ENCODE peak calls at places on chromosome 20, in ten cellular contexts. B is ovary, H is A549, V is NB4, N is sigmoid colon, L is body of pancreas, K is transverse colon, T is GM12892, Y is stomach, X is spleen. S is an unnamed sample.

GRCh38 chr20:39145921-39146320 is 183.8 kb downstream of the DHX35 start:
- DNase-seq in B (no peak), H (no peak), V (no peak), N (no peak), L (no peak), K (no peak), T (no peak), Y (no peak), X (no peak), S (no peak)

GRCh38 chr20:46118481-46119020 is 437 bp downstream of the CD40 start:
- DNase-seq in B (peak), H (no peak), V (no peak), N (peak), L (peak), K (peak), T (no peak), Y (peak), X (peak), S (no peak)

GRCh38 chr20:53262294-53262840 is 290.2 kb downstream of the TSHZ2 start:
- DNase-seq in B (no peak), H (no peak), V (no peak), N (no peak), L (no peak), K (no peak), T (no peak), Y (no peak), X (no peak), S (no peak)

GRCh38 chr20:57374931-57375651 is 16.1 kb upstream of the RBM38 start:
- DNase-seq in B (no peak), H (no peak), V (peak), N (peak), L (no peak), K (peak), T (no peak), Y (no peak), X (peak), S (no peak)

GRCh38 chr20:45306431-45306982 is at the start of gene RBPJL:
- DNase-seq in B (no peak), H (no peak), V (peak), N (no peak), L (peak), K (no peak), T (peak), Y (no peak), X (peak), S (no peak)

GRCh38 chr20:5950271-5951031 is at the start of the genes MCM8 and TRMT6:
- DNase-seq in B (peak), H (peak), V (peak), N (peak), L (peak), K (peak), T (peak), Y (peak), X (peak), S (peak)

GRCh38 chr20:8647868-8648495 is 420.9 kb upstream of the PLCB4 start:
- DNase-seq in B (peak), H (no peak), V (peak), N (peak), L (peak), K (peak), T (no peak), Y (no peak), X (no peak), S (no peak)

GRCh38 chr20:23666698-23667097 is 22.1 kb downstream of the CST4 start:
- DNase-seq in B (no peak), H (no peak), V (no peak), N (no peak), L (no peak), K (no peak), T (no peak), Y (no peak), X (no peak), S (no peak)

GRCh38 chr20:12847862-12848261 is 160.9 kb upstream of the SPTLC3 start:
- DNase-seq in B (no peak), H (no peak), V (peak), N (no peak), L (no peak), K (no peak), T (no peak), Y (no peak), X (no peak), S (no peak)

GRCh38 chr20:57342829-57343228 is 8.2 kb upstream of the RAE1 start:
- DNase-seq in B (no peak), H (no peak), V (no peak), N (no peak), L (no peak), K (no peak), T (no peak), Y (no peak), X (no peak), S (no peak)

GRCh38 chr20:59014680-59015389 is 4.4 kb upstream of the TUBB1 start:
- DNase-seq in B (no peak), H (no peak), V (no peak), N (peak), L (no peak), K (no peak), T (no peak), Y (no peak), X (peak), S (no peak)

GRCh38 chr20:18692453-18692852 is 104.6 kb downstream of the DTD1 start:
- DNase-seq in B (no peak), H (no peak), V (no peak), N (no peak), L (no peak), K (no peak), T (no peak), Y (no peak), X (no peak), S (no peak)

GRCh38 chr20:41029150-41029872 is 689 bp downstream of the TOP1 start:
- DNase-seq in B (peak), H (peak), V (peak), N (peak), L (peak), K (peak), T (peak), Y (no peak), X (peak), S (no peak)

GRCh38 chr20:325889-326644 is 715 bp downstream of the SOX12 start:
- DNase-seq in B (peak), H (peak), V (peak), N (peak), L (peak), K (peak), T (peak), Y (peak), X (peak), S (no peak)

GRCh38 chr20:23225407-23226060 is 125.1 kb upstream of the NXT1 start:
- DNase-seq in B (peak), H (peak), V (peak), N (peak), L (peak), K (peak), T (no peak), Y (peak), X (no peak), S (no peak)

GRCh38 chr20:14860410-14860814 is 523.0 kb upstream of the FLRT3 start:
- DNase-seq in B (no peak), H (peak), V (no peak), N (no peak), L (no peak), K (no peak), T (no peak), Y (no peak), X (no peak), S (no peak)

GRCh38 chr20:48596499-48596898 is 231.3 kb downstream of the PREX1 start:
- DNase-seq in B (no peak), H (no peak), V (no peak), N (peak), L (no peak), K (no peak), T (no peak), Y (no peak), X (no peak), S (no peak)

GRCh38 chr20:62238569-62239277 is 402 bp downstream of the OSBPL2 start:
- DNase-seq in B (no peak), H (no peak), V (no peak), N (no peak), L (peak), K (peak), T (no peak), Y (peak), X (no peak), S (peak)
- TF ChIP-seq POLR2A in B (no peak), H (no peak), V (no peak), N (no peak), L (peak), K (peak), T (no peak), Y (no peak), X (no peak), S (no peak)

DNA sequence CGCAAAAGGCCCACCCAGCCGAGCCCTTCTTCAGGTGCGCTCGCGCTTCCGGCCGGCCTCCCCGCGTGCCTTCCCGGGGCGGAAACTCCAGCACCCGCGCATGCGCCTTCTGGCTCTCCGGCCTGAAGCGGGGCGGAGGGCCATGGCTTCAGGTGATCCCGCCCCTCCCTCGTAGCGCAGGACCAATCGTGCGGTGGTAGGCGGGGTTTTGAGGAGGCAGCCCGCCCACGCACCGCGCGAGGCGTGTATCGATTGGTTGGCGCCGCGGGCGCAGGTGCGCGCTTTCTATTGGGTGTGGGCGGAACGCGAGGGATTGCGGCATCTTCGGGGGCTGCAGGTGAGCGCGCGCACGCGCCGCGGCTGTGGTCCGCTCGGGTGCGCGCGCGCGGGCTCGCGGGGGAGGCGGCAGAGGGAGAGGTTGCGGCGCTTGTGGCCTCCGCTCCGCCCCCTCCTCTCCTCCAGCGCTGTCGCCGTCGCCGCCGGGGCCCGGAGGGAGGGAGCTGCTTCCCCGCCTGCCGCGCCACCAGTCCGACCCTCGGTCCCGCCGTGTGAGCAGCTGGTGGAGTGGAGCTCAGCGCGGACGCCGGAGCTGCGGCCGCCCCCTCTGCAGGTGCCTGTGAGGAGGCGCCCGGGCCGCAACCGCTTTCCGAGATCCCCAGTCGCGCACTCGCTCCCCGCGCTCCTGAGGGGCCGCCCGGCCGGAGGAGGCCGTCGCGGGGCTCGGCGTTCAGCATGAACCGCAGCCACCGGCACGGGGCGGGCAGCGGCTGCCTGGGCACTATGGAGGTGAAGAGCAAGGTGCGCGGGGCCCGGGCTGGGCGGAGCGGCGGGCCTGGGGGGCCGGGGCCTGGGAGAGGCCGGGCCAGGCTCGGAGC is at the start of gene PARD6B:
- DNase-seq in B (peak), H (peak), V (peak), N (peak), L (peak), K (peak), T (peak), Y (peak), X (peak), S (peak)
- TF ChIP-seq POLR2A in B (peak), H (peak), V (no peak), N (no peak), L (peak), K (peak), T (peak), Y (no peak), X (no peak), S (no peak)

GRCh38 chr20:10672579-10673127 is 1.1 kb downstream of the JAG1 start:
- DNase-seq in B (peak), H (no peak), V (peak), N (peak), L (peak), K (peak), T (peak), Y (peak), X (peak), S (peak)

GRCh38 chr20:10673176-10673830 is 496 bp downstream of the JAG1 start:
- DNase-seq in B (peak), H (no peak), V (peak), N (peak), L (peak), K (peak), T (peak), Y (peak), X (peak), S (peak)

GRCh38 chr20:10670521-10671220 is 3.1 kb downstream of the JAG1 start:
- DNase-seq in B (no peak), H (no peak), V (peak), N (no peak), L (no peak), K (no peak), T (peak), Y (no peak), X (no peak), S (no peak)

GRCh38 chr20:10671221-10671849 is 2.5 kb downstream of the JAG1 start:
- DNase-seq in B (peak), H (peak), V (peak), N (peak), L (peak), K (peak), T (peak), Y (peak), X (peak), S (peak)

DNA sequence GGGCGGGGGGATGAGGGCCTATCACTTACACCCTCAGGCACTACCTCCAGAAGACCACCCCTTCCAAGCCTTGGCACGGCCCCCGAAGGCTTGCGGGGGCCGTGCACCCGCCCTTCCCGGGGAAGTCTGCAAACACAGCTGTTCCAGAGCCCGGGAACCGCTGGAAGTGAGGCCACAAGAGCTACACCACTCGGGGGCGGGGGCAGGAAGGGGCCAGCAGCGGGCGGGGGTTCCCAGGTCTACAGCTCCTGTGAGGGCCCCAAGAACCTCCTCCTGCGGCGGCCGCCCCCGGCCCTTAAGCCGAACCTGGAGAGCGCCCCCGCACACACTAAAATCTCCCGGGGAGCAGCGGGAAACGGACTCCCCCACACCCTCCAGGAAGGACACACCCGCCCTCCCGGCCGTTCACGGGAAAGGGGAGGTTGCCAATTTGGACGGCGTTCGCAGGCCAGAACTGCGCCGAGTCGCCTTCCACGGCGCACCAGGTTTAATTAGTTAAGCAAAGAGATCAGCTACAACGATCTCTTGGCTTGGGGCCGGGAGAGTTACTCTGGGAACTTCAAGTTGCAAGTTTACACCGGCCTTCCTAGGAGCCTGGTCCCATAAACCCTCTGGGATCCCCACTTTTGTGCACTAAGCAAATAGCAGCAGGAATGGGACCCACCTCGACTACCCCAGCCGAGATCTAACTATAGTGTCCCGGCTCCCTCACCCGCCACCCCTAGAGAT is 1.8 kb downstream of the JAG1 start:
- DNase-seq in B (peak), H (no peak), V (peak), N (peak), L (peak), K (peak), T (peak), Y (peak), X (peak), S (peak)
- TF ChIP-seq POLR2A in B (no peak), H (no peak), V (no peak), N (no peak), L (no peak), K (peak), T (no peak), Y (no peak), X (no peak), S (peak)

GRCh38 chr20:16877053-16877554 is 128.9 kb downstream of the OTOR start:
- DNase-seq in B (no peak), H (no peak), V (no peak), N (no peak), L (no peak), K (no peak), T (no peak), Y (no peak), X (no peak), S (no peak)
- TF ChIP-seq POLR2A in B (no peak), H (no peak), V (no peak), N (no peak), L (no peak), K (no peak), T (no peak), Y (no peak), X (no peak), S (no peak)

GRCh38 chr20:62501801-62502495 is 26.2 kb upstream of the GATA5 start:
- DNase-seq in B (no peak), H (no peak), V (peak), N (no peak), L (no peak), K (no peak), T (peak), Y (no peak), X (no peak), S (peak)
- TF ChIP-seq POLR2A in B (no peak), H (no peak), V (no peak), N (no peak), L (no peak), K (no peak), T (peak), Y (no peak), X (no peak), S (no peak)

DNA sequence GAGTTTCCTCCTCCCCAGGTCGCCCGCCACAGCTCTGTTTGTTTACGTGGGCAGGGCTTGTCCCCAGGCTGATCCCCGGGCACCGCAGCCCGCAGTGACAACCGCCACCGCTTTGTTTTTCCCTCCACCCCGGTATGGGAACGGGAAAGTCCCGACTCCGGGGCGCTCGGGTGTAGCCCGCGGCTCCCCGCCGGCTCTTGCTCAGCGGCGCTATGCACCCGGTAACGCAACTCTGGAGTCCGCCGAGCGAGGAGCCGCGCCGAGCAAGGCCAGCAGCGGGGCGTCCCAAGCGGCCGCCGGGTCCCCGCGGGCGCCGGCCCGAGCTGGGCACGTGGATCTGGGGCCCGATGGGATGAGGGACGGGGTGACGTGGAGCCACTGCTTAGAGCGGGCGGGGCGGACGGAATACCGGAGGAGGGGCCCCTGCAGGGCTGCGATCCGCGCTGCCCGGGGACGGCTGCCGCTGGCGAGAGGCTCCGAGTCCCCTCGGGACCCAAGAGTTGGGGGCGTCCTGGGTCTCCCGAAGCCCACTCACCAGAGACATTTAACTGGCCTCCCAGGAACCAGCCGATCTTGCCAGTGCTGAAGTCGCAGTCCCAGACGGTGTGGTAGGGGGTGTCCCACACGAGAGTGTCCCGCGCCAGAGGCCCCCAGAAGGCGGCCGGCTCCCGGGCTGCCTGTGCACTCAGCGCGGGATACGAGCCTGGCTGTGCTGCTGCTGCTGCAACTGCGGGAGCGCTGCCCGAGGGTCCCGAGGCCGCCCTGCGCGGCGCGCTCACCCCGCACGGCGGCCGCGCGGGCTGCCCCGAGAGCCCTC is 497 bp downstream of the ACSS1 start:
- DNase-seq in B (peak), H (peak), V (peak), N (peak), L (peak), K (peak), T (peak), Y (peak), X (peak), S (no peak)
- TF ChIP-seq POLR2A in B (peak), H (no peak), V (no peak), N (peak), L (peak), K (peak), T (no peak), Y (no peak), X (no peak), S (no peak)

GRCh38 chr20:37524221-37524700 is 3.2 kb downstream of the NNAT start:
- DNase-seq in B (no peak), H (no peak), V (no peak), N (peak), L (no peak), K (peak), T (no peak), Y (peak), X (peak), S (no peak)
- TF ChIP-seq POLR2A in B (no peak), H (no peak), V (no peak), N (no peak), L (no peak), K (no peak), T (no peak), Y (no peak), X (no peak), S (no peak)

GRCh38 chr20:49706548-49707517 is 6.8 kb downstream of the B4GALT5 start:
- DNase-seq in B (no peak), H (peak), V (no peak), N (no peak), L (no peak), K (peak), T (no peak), Y (no peak), X (no peak), S (no peak)
- TF ChIP-seq POLR2A in B (no peak), H (no peak), V (no peak), N (no peak), L (no peak), K (peak), T (no peak), Y (no peak), X (no peak), S (no peak)